ENCODE peak calls at places on chromosome 4, in four cellular contexts. One of them, this sample, is unnamed.

GRCh38 chr4:147741190-147741788 is 9.4 kb downstream of the ARHGAP10 start:
- DNase-seq in transverse colon: no peak
- DNase-seq in HepG2: no peak
- DNase-seq in HCT116: no peak
- DNase-seq in this sample: no peak

GRCh38 chr4:84796388-84796787 is 170.1 kb downstream of the WDFY3 start:
- DNase-seq in transverse colon: no peak
- DNase-seq in HepG2: no peak
- DNase-seq in HCT116: no peak
- DNase-seq in this sample: no peak

GRCh38 chr4:73970945-73971344 is 10.9 kb downstream of the PF4 start:
- DNase-seq in HCT116: no peak
- DNase-seq in transverse colon: no peak
- DNase-seq in HepG2: no peak
- DNase-seq in this sample: no peak

GRCh38 chr4:122658818-122659295 is 38.0 kb upstream of the IL21 start:
- DNase-seq in HCT116: no peak
- DNase-seq in HepG2: no peak
- DNase-seq in transverse colon: no peak
- DNase-seq in this sample: peak

GRCh38 chr4:80082693-80083092 is 9.7 kb upstream of the ANTXR2 start:
- DNase-seq in HCT116: no peak
- DNase-seq in HepG2: no peak
- DNase-seq in transverse colon: no peak
- DNase-seq in this sample: no peak

GRCh38 chr4:33649015-33649414 is 2595.3 kb downstream of the ARAP2 start:
- DNase-seq in HepG2: no peak
- DNase-seq in HCT116: peak
- DNase-seq in transverse colon: no peak
- DNase-seq in this sample: no peak

GRCh38 chr4:12144051-12144450 is 715.4 kb upstream of the HS3ST1 start:
- DNase-seq in HCT116: no peak
- DNase-seq in transverse colon: no peak
- DNase-seq in HepG2: no peak
- DNase-seq in this sample: no peak

GRCh38 chr4:121192013-121192412 is 27.9 kb upstream of the TNIP3 start:
- DNase-seq in HepG2: no peak
- DNase-seq in HCT116: no peak
- DNase-seq in transverse colon: no peak
- DNase-seq in this sample: no peak

GRCh38 chr4:147578057-147578476 is 39.1 kb upstream of the TMEM184C start:
- DNase-seq in transverse colon: no peak
- DNase-seq in HepG2: peak
- DNase-seq in HCT116: peak
- DNase-seq in this sample: no peak

GRCh38 chr4:85901500-85901899 is 426.6 kb downstream of the ARHGAP24 start:
- DNase-seq in transverse colon: no peak
- DNase-seq in HepG2: no peak
- DNase-seq in HCT116: no peak
- DNase-seq in this sample: no peak

GRCh38 chr4:144355809-144356757 is 215.6 kb upstream of the GYPA start:
- DNase-seq in transverse colon: peak
- DNase-seq in HepG2: peak
- DNase-seq in HCT116: peak
- DNase-seq in this sample: peak

GRCh38 chr4:110265001-110265400 is 66.6 kb upstream of the ELOVL6 start:
- DNase-seq in HepG2: no peak
- DNase-seq in transverse colon: no peak
- DNase-seq in HCT116: no peak
- DNase-seq in this sample: no peak

GRCh38 chr4:118033148-118034060 is 882 bp upstream of the NDST3 start:
- DNase-seq in HepG2: no peak
- DNase-seq in HCT116: peak
- DNase-seq in transverse colon: peak
- DNase-seq in this sample: peak

GRCh38 chr4:113042502-113042901 is 7.0 kb upstream of the ANK2 start:
- DNase-seq in transverse colon: no peak
- DNase-seq in HepG2: no peak
- DNase-seq in HCT116: no peak
- DNase-seq in this sample: no peak

GRCh38 chr4:138241281-138242075 is 671 bp downstream of the SLC7A11 start:
- DNase-seq in transverse colon: no peak
- DNase-seq in HepG2: no peak
- DNase-seq in HCT116: no peak
- DNase-seq in this sample: no peak
- TF ChIP-seq POLR2A in transverse colon: no peak
- TF ChIP-seq POLR2A in HepG2: no peak
- TF ChIP-seq POLR2A in HCT116: no peak
- TF ChIP-seq POLR2A in this sample: no peak

DNA sequence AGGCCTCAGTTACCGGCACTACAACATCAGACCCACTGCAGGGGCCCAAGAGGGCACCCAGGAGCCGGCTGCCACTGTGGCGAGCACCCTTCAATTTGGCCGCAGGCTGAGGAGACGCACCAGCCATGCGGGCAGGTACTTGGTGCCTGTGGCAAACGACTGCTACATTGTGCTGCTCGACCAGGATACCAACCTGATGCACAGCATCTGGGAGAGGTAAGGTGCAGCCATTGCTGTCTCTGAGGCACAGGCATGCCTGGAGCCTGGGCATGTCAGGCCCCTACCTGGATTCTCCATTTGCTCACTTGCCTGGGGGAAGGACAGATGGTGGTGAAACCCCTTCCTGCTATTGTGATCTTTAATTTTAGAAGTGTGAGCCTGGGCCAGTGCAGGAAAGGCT is 30.1 kb downstream of the MAN2B2 start:
- DNase-seq in transverse colon: no peak
- DNase-seq in HCT116: no peak
- DNase-seq in HepG2: no peak
- DNase-seq in this sample: no peak
- TF ChIP-seq POLR2AphosphoS5 in transverse colon: no peak
- TF ChIP-seq POLR2AphosphoS5 in HCT116: no peak
- TF ChIP-seq POLR2AphosphoS5 in HepG2: no peak
- TF ChIP-seq POLR2AphosphoS5 in this sample: no peak

GRCh38 chr4:54879576-54879975 is 221.8 kb downstream of the KIT start:
- DNase-seq in HepG2: no peak
- DNase-seq in transverse colon: no peak
- DNase-seq in HCT116: no peak
- DNase-seq in this sample: no peak

GRCh38 chr4:54872246-54872645 is 214.5 kb downstream of the KIT start:
- DNase-seq in HCT116: no peak
- DNase-seq in transverse colon: no peak
- DNase-seq in HepG2: no peak
- DNase-seq in this sample: no peak

GRCh38 chr4:54882616-54883015 is 224.9 kb downstream of the KIT start:
- DNase-seq in HCT116: no peak
- DNase-seq in transverse colon: no peak
- DNase-seq in HepG2: no peak
- DNase-seq in this sample: no peak

GRCh38 chr4:54877006-54877405 is 219.2 kb downstream of the KIT start:
- DNase-seq in HepG2: no peak
- DNase-seq in transverse colon: no peak
- DNase-seq in HCT116: no peak
- DNase-seq in this sample: no peak
- TF ChIP-seq POLR2A in HepG2: no peak
- TF ChIP-seq POLR2A in transverse colon: no peak
- TF ChIP-seq POLR2A in HCT116: no peak
- TF ChIP-seq POLR2A in this sample: no peak

GRCh38 chr4:159175165-159175988 is 72.5 kb downstream of the RAPGEF2 start:
- DNase-seq in transverse colon: peak
- DNase-seq in HepG2: peak
- DNase-seq in HCT116: peak
- DNase-seq in this sample: no peak
- TF ChIP-seq POLR2AphosphoS5 in transverse colon: no peak
- TF ChIP-seq POLR2AphosphoS5 in HepG2: no peak
- TF ChIP-seq POLR2AphosphoS5 in HCT116: no peak
- TF ChIP-seq POLR2AphosphoS5 in this sample: no peak

DNA sequence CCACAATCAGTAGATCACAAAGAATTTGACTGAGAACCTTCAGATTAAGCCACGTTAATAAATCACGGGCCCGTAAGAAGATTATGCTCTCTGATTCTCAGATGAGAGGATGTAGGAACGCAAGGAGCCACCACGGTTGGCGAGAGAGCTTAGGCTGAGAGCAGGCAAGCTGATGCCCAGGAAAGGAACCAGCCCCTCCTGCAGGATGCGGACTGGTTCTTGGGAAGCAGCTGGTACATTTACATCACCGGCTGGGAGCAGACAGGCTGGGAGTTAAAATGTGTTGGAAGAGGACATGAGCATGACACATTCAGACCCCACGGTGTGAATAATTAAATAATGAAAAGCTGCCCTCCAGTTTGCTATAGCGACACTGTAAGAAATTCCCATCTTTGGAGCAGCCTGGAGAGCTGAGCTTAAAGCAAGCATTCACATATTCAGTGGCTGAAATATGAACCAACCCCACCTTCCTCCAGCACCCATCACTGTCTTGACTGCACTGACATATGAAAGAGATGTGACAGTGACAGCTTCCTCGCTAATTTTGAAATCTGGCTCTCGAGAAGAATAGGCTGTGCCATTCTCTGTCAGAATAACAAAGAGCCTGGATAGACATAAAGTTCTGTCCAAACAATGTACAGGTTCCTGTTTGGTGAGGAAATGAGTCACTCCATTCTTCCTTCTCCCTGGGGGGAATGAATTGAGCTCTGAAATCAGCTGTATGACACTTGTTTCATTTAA is 33.1 kb downstream of the LNX1 start:
- DNase-seq in HCT116: no peak
- DNase-seq in HepG2: no peak
- DNase-seq in transverse colon: no peak
- DNase-seq in this sample: no peak
- TF ChIP-seq POLR2A in HCT116: no peak
- TF ChIP-seq POLR2A in HepG2: no peak
- TF ChIP-seq POLR2A in transverse colon: no peak
- TF ChIP-seq POLR2A in this sample: no peak

DNA sequence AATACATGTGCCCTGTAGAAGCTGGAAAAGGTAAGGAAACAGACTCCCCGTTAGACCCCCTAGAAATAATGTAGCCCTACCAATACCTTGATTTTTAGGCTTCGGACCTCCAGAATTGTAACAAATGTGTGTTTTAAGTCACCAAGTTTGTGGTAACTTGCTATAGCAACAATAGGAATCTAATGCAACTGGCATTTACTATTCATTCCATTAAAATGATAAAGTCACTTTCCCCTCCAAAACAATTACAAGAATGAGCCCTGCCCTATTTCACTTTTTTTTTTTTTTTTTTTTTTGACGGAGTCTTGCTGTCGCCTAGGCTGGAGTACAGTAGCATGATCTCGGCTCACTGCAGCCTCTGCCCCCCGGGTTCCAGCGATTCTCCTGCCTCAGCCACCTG is 3.5 kb upstream of the DDX60L start:
- DNase-seq in transverse colon: no peak
- DNase-seq in HepG2: no peak
- DNase-seq in HCT116: no peak
- DNase-seq in this sample: no peak
- TF ChIP-seq POLR2AphosphoS5 in transverse colon: no peak
- TF ChIP-seq POLR2AphosphoS5 in HepG2: no peak
- TF ChIP-seq POLR2AphosphoS5 in HCT116: peak
- TF ChIP-seq POLR2AphosphoS5 in this sample: no peak

DNA sequence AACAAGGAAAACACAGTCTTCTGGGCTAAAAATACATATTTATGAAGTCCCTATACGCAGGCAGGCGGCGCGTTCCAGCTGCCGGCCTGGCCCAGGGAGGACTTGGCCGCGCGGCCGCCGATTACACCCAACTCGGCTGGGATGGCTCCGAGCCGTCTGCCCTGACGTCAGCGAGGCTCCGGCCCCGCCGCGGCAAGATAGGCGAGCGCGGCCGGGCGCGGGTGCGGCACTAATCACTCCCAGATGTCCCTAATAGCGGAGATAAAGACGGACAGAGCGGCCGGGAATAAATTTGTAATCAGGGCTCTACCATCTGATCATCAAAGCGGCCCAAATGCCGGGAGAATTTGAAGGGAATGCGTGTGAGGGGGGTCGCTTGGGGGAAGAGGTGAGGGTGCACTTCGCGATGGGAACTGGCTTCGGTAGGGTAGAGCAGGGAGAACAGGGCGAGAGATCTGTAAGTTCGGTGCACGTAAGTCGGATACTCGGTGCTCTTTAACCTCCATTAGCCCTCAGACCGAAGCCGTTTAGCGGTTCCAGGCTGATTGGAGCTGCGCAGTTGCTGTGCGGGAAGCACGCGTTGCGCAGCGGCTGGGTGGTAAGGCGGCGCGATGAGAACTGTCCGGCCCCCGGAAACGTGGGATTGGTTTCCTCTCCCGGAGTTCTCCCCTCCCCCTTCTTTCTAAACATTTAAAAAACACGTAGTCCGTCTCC is 7.7 kb downstream of the HAND2 start:
- DNase-seq in transverse colon: peak
- DNase-seq in HepG2: no peak
- DNase-seq in HCT116: no peak
- DNase-seq in this sample: no peak
- TF ChIP-seq POLR2A in transverse colon: no peak
- TF ChIP-seq POLR2A in HepG2: no peak
- TF ChIP-seq POLR2A in HCT116: no peak
- TF ChIP-seq POLR2A in this sample: no peak

GRCh38 chr4:76203541-76203940 is 10.1 kb downstream of the SCARB2 start:
- DNase-seq in transverse colon: no peak
- DNase-seq in HCT116: no peak
- DNase-seq in HepG2: no peak
- DNase-seq in this sample: no peak

GRCh38 chr4:76204936-76205335 is 8.7 kb downstream of the SCARB2 start:
- DNase-seq in transverse colon: no peak
- DNase-seq in HCT116: no peak
- DNase-seq in HepG2: no peak
- DNase-seq in this sample: no peak

GRCh38 chr4:76208005-76208765 is 5.4 kb downstream of the SCARB2 start:
- DNase-seq in transverse colon: peak
- DNase-seq in HCT116: no peak
- DNase-seq in HepG2: peak
- DNase-seq in this sample: no peak

GRCh38 chr4:76209876-76210275 is 3.7 kb downstream of the SCARB2 start:
- DNase-seq in HCT116: no peak
- DNase-seq in HepG2: no peak
- DNase-seq in transverse colon: no peak
- DNase-seq in this sample: no peak

DNA sequence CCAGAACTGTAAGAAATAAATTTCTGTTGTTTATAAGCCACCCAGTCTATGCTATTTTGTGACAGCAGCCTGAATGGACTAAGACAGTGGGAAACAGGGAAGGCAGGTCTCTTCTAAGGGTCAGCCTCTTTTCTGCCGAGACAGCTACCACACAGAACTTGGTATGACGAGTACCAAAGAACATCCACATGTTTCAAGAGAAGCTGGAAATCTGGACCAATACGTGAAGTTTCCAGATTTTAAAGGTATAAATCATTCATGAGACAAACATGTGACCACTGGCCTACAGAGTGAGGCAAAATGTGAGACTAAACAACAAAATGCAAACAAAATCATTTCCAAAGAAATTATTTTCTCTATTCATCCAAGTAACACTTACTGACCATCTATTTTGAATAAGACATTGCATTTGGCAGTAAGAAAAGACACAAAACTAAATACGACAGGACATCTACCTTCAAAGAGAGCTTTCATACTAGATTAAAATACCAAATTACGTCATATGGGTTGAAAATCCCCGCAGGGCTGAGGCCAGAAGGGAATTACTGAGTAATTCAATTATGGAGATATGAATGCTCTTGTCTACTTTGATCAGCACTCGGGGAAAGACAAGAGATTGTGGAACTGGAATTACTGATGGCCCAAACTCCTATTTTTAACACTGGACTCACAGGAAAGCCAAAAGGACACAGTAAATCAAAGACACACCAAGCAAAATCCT is 7.2 kb downstream of the SCARB2 start:
- DNase-seq in transverse colon: no peak
- DNase-seq in HCT116: no peak
- DNase-seq in HepG2: no peak
- DNase-seq in this sample: no peak
- TF ChIP-seq POLR2AphosphoS5 in transverse colon: no peak
- TF ChIP-seq POLR2AphosphoS5 in HCT116: no peak
- TF ChIP-seq POLR2AphosphoS5 in HepG2: no peak
- TF ChIP-seq POLR2AphosphoS5 in this sample: no peak

This sample was measured in GM12891.